ENCODE peak calls at places on chromosomes 7 and 10, in nine cellular contexts. G is fibroblast of mammary gland; P is H9; S is HCT116; V is astrocyte of the hippocampus; H is renal cortical epithelial cell; E is activated CD8-positive, alpha-beta memory T cell treated with anti-CD3 and anti-CD28 coated beads for 48 hours; D is NCI-H1105; Z is lower lobe of right lung. X is an unnamed sample.
A peak's percentile ranks its signal among the peaks of the same experiment; 100 is the strongest.

GRCh38 chr7:50509459-50509858 is 55.7 kb downstream of the DDC start:
- DNase-seq in G (peak; percentile 40), P (no peak), S (no peak), V (no peak), H (peak; percentile 66), E (no peak), D (no peak), Z (no peak), X (no peak)

GRCh38 chr7:112157072-112157471 is 49.1 kb downstream of the DOCK4 start:
- DNase-seq in G (peak; percentile 89), P (no peak), S (no peak), V (peak; percentile 93), H (peak; percentile 97), E (no peak), D (no peak), Z (no peak), X (peak; percentile 95)

GRCh38 chr10:101493249-101493648 is 94.8 kb downstream of the POLL start:
- DNase-seq in G (no peak), P (no peak), S (no peak), V (no peak), H (no peak), E (no peak), D (no peak), Z (no peak), X (no peak)

GRCh38 chr10:23316406-23316805 is 28.2 kb downstream of the C10orf67 start:
- DNase-seq in G (no peak), P (no peak), S (no peak), V (no peak), H (no peak), E (no peak), D (no peak), Z (no peak), X (no peak)

GRCh38 chr7:92988051-92988450 is 129.7 kb downstream of the SAMD9 start:
- DNase-seq in G (peak; percentile 75), P (no peak), S (peak; percentile 19), V (peak; percentile 57), H (peak; percentile 78), E (no peak), D (no peak), Z (no peak), X (peak; percentile 68)

GRCh38 chr7:610531-611280 is 91.1 kb upstream of the PDGFA start:
- DNase-seq in G (peak; percentile 19), P (no peak), S (no peak), V (no peak), H (no peak), E (no peak), D (no peak), Z (peak; percentile 47), X (no peak)

GRCh38 chr7:24477807-24478655 is 95.2 kb upstream of the PALS2 start:
- DNase-seq in G (peak; percentile 89), P (peak; percentile 67), S (no peak), V (peak; percentile 89), H (peak; percentile 98), E (no peak), D (no peak), Z (no peak), X (peak; percentile 90)

GRCh38 chr7:82468435-82468834 is 24.9 kb upstream of the CACNA2D1 start:
- DNase-seq in G (no peak), P (no peak), S (no peak), V (peak; percentile 23), H (no peak), E (no peak), D (no peak), Z (no peak), X (no peak)

X was measured in kidney glomerular epithelial cell.